ENCODE peak calls at places on chromosomes 5 and 9, in five cellular contexts. Y is NCI-H774; T is naive thymus-derived CD8-positive, alpha-beta T cell; X is AG04450; H is prostate gland. B is an unnamed sample.

GRCh38 chr9:112348257-112348992 is 15.0 kb upstream of the PTBP3 start:
- DNase-seq in X (no peak), Y (no peak), H (peak), T (peak), B (peak)

GRCh38 chr5:78899922-78900362 is 85.2 kb downstream of the ARSB start:
- DNase-seq in T (no peak), Y (peak), H (no peak), X (no peak), B (peak)

GRCh38 chr5:53167836-53168235 is 58.3 kb upstream of the MOCS2 start:
- DNase-seq in X (no peak), H (no peak), Y (no peak), T (no peak), B (no peak)

GRCh38 chr9:110748251-110748893 is 79.8 kb downstream of the MUSK start:
- DNase-seq in X (no peak), H (peak), T (no peak), Y (no peak), B (no peak)

GRCh38 chr5:2124434-2124833 is 241.7 kb upstream of the IRX4 start:
- DNase-seq in T (no peak), H (no peak), X (no peak), Y (no peak), B (no peak)

GRCh38 chr5:71601222-71602026 is 14.3 kb downstream of the MCCC2 start:
- DNase-seq in T (peak), X (peak), Y (no peak), H (peak), B (no peak)

GRCh38 chr5:155004138-155004744 is 9.3 kb upstream of the KIF4B start:
- DNase-seq in H (no peak), Y (no peak), T (no peak), X (no peak), B (no peak)

GRCh38 chr5:180161420-180162303 is 47.3 kb downstream of the RASGEF1C start:
- DNase-seq in T (no peak), Y (peak), X (no peak), H (no peak), B (peak)

GRCh38 chr9:17291766-17292165 is 156.9 kb downstream of the CNTLN start:
- DNase-seq in Y (no peak), H (no peak), X (no peak), T (no peak), B (no peak)

GRCh38 chr5:102313907-102314306 is 17.8 kb upstream of the SLCO4C1 start:
- DNase-seq in Y (no peak), X (no peak), H (no peak), T (no peak), B (no peak)

GRCh38 chr5:149366169-149366750 is 8.4 kb downstream of the PCYOX1L start:
- DNase-seq in T (no peak), H (no peak), X (no peak), Y (no peak), B (no peak)

GRCh38 chr5:146463446-146463845 is 16.3 kb downstream of the TCERG1 start:
- DNase-seq in X (no peak), H (no peak), T (no peak), Y (no peak), B (no peak)

GRCh38 chr9:122474561-122474960 is 3.2 kb downstream of the OR1J1 start:
- DNase-seq in Y (no peak), T (no peak), X (no peak), H (no peak), B (no peak)

GRCh38 chr5:169740435-169740834 is 103.4 kb downstream of the DOCK2 start:
- DNase-seq in Y (no peak), X (no peak), T (no peak), H (no peak), B (no peak)

GRCh38 chr5:98205691-98206461 is 567.6 kb upstream of the RGMB start:
- DNase-seq in X (no peak), H (no peak), Y (no peak), T (no peak), B (no peak)

GRCh38 chr5:88884435-88884877 is 1.5 kb upstream of the MEF2C start:
- DNase-seq in T (no peak), H (no peak), X (no peak), Y (no peak), B (peak)

GRCh38 chr9:133276001-133276884 is 1.2 kb upstream of the ABO start:
- DNase-seq in H (no peak), Y (no peak), X (no peak), T (no peak), B (no peak)

GRCh38 chr5:127313847-127314473 is 23.4 kb downstream of the MEGF10 start:
- DNase-seq in X (peak), T (peak), H (no peak), Y (peak), B (peak)